ENCODE peak calls at places on chromosomes 16 and 17, in five cellular contexts. J is tibial nerve, Q is adrenal gland, N is Calu3, S is cardiac fibroblast. W is an unnamed sample.

GRCh38 chr16:87608400-87608985 is 6.2 kb downstream of the JPH3 start:
- DNase-seq in J (peak), Q (peak), N (peak), S (peak), W (peak)

GRCh38 chr16:4613636-4614570 is 785 bp downstream of the UBALD1 start:
- DNase-seq in J (no peak), Q (peak), N (peak), S (peak), W (no peak)

GRCh38 chr17:64534187-64534586 is 27.4 kb downstream of the CEP95 start:
- DNase-seq in J (no peak), Q (no peak), N (peak), S (no peak), W (no peak)

GRCh38 chr17:81385320-81386111 is 9.7 kb upstream of the BAHCC1 start:
- DNase-seq in J (no peak), Q (no peak), N (no peak), S (peak), W (no peak)

GRCh38 chr16:1584926-1585487 is 26.9 kb downstream of the IFT140 start:
- DNase-seq in J (no peak), Q (no peak), N (no peak), S (no peak), W (no peak)

GRCh38 chr17:7618608-7619007 is 3.9 kb upstream of the FXR2 start:
- DNase-seq in J (no peak), Q (no peak), N (no peak), S (no peak), W (no peak)

GRCh38 chr17:81480140-81480917 is 32.3 kb downstream of the ACTG1 start:
- DNase-seq in J (peak), Q (peak), N (no peak), S (peak), W (peak)

GRCh38 chr16:12348733-12349704 is 372.5 kb downstream of the SNX29 start:
- DNase-seq in J (no peak), Q (no peak), N (no peak), S (no peak), W (no peak)

GRCh38 chr17:63497708-63498483 is 21.0 kb downstream of the ACE start:
- DNase-seq in J (no peak), Q (no peak), N (no peak), S (no peak), W (peak)

GRCh38 chr17:78127240-78127887 is 1.2 kb downstream of the TMC6 start:
- DNase-seq in J (peak), Q (no peak), N (peak), S (no peak), W (peak)

GRCh38 chr17:75550139-75550465 is 24.6 kb downstream of the LLGL2 start:
- DNase-seq in J (no peak), Q (no peak), N (no peak), S (no peak), W (no peak)

GRCh38 chr17:77692571-77693161 is 265.8 kb upstream of the TNRC6C start:
- DNase-seq in J (no peak), Q (peak), N (no peak), S (peak), W (no peak)

GRCh38 chr17:28983286-28984240 is 22.3 kb downstream of the SEZ6 start:
- DNase-seq in J (no peak), Q (no peak), N (no peak), S (no peak), W (no peak)

GRCh38 chr17:48356866-48357265 is 73.1 kb downstream of the SKAP1 start:
- DNase-seq in J (no peak), Q (no peak), N (no peak), S (no peak), W (no peak)

GRCh38 chr16:75011634-75012307 is 12.9 kb downstream of the ZNRF1 start:
- DNase-seq in J (peak), Q (no peak), N (peak), S (peak), W (peak)

GRCh38 chr16:86428729-86429472 is 81.4 kb upstream of the FOXF1 start:
- DNase-seq in J (no peak), Q (no peak), N (no peak), S (no peak), W (no peak)

GRCh38 chr16:87404764-87405625 is 12.9 kb downstream of the MAP1LC3B start:
- DNase-seq in J (no peak), Q (no peak), N (no peak), S (no peak), W (no peak)

GRCh38 chr17:2594657-2595085 is 1.2 kb downstream of the PAFAH1B1 start:
- DNase-seq in J (no peak), Q (no peak), N (no peak), S (no peak), W (no peak)

GRCh38 chr16:57528499-57529323 is 7.7 kb downstream of the CCDC102A start:
- DNase-seq in J (no peak), Q (no peak), N (peak), S (no peak), W (no peak)

GRCh38 chr16:10983175-10983558 is 38.8 kb downstream of the CLEC16A start:
- DNase-seq in J (no peak), Q (no peak), N (peak), S (no peak), W (no peak)

GRCh38 chr16:86571197-86571915 is 4.7 kb downstream of the FOXC2 start:
- DNase-seq in J (no peak), Q (no peak), N (no peak), S (no peak), W (no peak)

GRCh38 chr17:19433240-19433639 is 22.2 kb downstream of the RNF112 start:
- DNase-seq in J (no peak), Q (no peak), N (no peak), S (no peak), W (no peak)

GRCh38 chr17:19431691-19432090 is 20.7 kb downstream of the RNF112 start:
- DNase-seq in J (no peak), Q (no peak), N (no peak), S (no peak), W (no peak)

GRCh38 chr17:19433727-19434340 is 22.8 kb downstream of the RNF112 start:
- DNase-seq in J (no peak), Q (no peak), N (no peak), S (no peak), W (no peak)
- TF ChIP-seq CTCF in J (no peak), Q (no peak), N (no peak), S (no peak), W (no peak)

DNA sequence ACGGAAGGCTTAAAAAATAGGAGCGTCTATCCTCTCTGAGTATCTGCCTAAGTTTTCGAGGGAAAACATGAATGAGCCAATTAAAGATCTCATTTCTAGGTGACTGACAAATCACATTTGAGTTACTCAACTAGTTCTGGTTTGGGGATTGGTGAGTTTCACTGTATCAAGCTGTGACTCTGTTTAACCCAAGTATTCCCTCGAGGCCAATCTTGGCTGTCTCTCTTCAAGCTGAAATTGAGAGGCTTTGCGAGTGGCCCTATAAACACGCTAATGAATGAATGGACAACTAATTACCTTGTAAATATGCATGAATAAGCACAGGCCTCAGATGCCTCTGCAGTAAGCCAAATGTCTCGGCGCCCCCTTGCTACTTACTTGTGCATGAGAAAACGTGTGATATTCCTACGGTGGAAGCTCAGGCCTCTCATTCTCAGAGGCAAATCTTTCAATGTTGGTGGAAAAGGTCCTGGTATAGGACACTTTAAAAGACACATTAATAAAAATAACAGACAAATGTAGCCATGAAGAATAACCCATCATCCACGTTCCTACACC is 450.2 kb upstream of the PSMD7 start:
- DNase-seq in J (no peak), Q (no peak), N (no peak), S (no peak), W (no peak)
- TF ChIP-seq CTCF in J (no peak), Q (no peak), N (no peak), S (no peak), W (no peak)

DNA sequence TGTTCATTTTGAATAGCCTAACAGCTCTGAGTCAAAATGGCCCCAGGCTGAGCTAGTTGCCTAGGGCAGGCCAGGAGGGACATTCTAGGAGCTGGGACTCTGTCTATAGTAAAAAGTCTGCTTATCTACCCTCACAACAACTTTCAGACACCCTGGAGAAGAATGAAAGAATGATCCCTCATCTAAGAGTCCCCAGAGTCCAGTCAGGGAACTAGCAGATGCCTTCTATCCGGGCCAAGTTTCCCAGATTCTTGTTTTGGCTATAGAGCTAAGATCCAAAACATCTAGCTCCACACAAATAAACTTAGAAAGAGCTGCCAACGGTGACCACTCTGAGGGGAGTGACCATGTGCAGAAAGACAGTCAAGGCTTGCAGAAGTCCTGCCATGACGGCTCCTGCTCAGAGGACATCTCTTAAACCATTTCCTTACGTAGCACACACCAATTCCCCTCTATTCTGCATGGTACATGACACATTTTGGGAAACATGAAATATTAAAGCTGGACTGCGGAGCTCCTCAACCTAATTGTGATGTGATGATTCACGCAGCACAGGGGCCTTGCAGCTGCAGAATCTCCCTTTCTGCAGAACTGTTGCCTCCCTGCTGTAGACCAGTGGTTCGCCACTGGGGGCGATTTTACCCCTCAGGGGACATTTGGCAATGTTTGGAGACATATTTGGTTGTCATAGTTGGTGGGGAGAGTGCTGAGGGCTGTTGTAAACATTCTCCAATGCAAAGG is 24.2 kb downstream of the FAM20A start:
- DNase-seq in J (peak), Q (no peak), N (no peak), S (peak), W (peak)
- TF ChIP-seq CTCF in J (no peak), Q (no peak), N (no peak), S (peak), W (peak)

GRCh38 chr17:45236002-45236606 is 14.4 kb downstream of the FMNL1 start:
- DNase-seq in J (no peak), Q (no peak), N (no peak), S (no peak), W (no peak)
- TF ChIP-seq CTCF in J (no peak), Q (no peak), N (peak), S (no peak), W (no peak)

GRCh38 chr17:82613283-82614094 is 34.8 kb downstream of the WDR45B start:
- DNase-seq in J (no peak), Q (no peak), N (no peak), S (no peak), W (peak)
- TF ChIP-seq CTCF in J (no peak), Q (no peak), N (no peak), S (no peak), W (no peak)

DNA sequence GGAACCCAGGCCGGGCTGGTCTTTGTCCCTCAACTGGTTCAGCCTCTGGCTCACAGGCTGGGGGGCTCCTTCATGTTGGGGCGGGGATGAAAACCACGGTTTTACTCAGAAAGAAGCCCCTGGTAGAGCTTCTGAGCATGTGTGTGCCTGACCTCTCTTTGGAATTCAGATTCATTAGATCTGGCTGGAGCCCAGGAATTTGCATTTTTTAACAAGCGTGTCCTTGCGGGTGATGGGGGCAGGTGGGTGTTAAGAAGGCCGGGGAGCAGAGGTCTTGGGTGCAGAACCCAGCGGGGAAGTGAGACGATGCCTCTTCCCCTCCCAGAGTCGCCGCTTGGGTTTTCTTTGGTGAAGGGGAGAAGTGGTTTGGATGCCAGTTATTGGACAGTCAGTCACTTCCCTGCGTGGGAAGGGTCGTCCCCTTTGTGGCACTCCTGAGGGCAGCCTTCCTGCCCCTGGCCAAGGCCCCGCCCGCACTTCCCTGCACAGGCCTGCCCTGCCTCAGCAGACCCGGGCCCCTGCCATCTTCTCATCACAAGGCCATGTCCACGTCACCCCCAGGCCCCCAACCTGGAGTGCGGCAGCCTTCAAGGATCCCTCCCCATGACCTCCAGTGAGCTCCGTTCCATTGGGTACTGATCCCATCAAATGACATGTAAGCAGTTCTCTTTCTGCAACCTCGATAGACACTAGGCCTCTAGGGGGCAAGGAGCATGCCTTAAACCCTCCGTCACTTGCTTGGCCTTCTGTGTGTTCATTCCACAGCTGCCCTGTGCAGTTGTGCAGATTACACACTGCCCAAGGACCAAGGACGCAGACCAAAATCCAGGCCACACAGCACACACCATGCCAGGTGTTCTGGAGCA is 177.7 kb upstream of the CIBAR2 start:
- DNase-seq in J (no peak), Q (no peak), N (no peak), S (no peak), W (no peak)
- TF ChIP-seq CTCF in J (no peak), Q (no peak), N (no peak), S (no peak), W (no peak)

DNA sequence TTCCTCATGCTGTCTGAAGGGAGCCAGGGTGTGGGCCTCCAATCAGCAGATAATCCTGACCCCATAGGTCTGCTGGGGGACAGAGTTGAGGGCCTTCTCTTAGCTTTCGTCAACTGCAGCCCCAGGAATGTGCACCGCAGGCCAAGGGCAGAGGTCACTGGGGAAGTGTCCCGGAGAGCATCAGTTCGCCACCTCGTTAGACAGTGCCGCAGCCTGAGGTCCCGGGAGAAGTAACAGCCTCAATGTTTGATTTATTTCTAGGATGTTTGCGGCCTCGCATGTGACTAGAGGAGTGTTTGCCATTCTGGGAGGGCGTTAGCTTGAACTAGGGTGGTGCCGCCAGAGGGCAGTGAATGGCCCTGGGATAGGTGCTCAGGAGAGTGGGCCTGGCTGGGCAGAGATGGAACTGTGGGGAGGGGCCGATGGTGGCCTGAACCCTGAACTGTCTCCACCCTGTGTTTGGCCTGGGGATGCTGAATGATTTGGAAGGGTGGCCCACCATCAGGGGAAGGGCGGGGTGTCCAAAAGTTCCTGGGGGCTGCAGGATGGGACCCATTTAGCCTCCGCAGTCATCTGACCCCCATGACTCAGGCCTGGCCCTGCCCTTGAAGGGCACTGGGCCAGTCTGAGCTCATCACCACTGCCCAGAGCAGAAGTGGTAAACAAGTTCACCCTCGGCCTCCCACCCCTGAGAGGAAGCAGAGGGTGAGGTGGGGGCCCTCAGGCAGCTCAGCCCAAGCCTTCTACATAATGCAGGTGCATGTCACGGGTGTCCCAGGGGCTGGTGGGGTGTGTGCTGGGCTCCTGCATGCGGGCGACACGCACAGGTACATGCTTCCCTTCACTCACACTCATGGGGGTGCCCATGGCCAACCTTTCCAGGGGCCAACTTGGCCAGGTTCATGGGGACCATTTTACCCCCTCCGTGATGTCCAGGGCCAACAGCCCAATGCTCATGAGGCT is 12.4 kb upstream of the TAC4 start:
- DNase-seq in J (no peak), Q (peak), N (peak), S (no peak), W (no peak)
- TF ChIP-seq CTCF in J (no peak), Q (no peak), N (peak), S (no peak), W (no peak)